ENCODE peak calls at places on chromosomes 12 and 14, in four cellular contexts. One of them, this sample, is unnamed.

GRCh38 chr12:15982071-15982470 is 70.9 kb downstream of the DERA start:
- DNase-seq in HS-27A: no peak
- DNase-seq in neural progenitor cell: no peak
- DNase-seq in occipital lobe: no peak
- DNase-seq in this sample: no peak

GRCh38 chr14:104440297-104440956 is 139.1 kb upstream of the C14orf180 start:
- DNase-seq in neural progenitor cell: no peak
- DNase-seq in HS-27A: no peak
- DNase-seq in occipital lobe: no peak
- DNase-seq in this sample: no peak

GRCh38 chr14:100031506-100032281 is 33.5 kb upstream of the EVL start:
- DNase-seq in HS-27A: peak; percentile 94
- DNase-seq in occipital lobe: no peak
- DNase-seq in neural progenitor cell: no peak
- DNase-seq in this sample: peak; percentile 80

GRCh38 chr14:90903101-90903500 is 86.9 kb upstream of the TTC7B start:
- DNase-seq in neural progenitor cell: peak; percentile 78
- DNase-seq in HS-27A: peak; percentile 15
- DNase-seq in occipital lobe: no peak
- DNase-seq in this sample: no peak

GRCh38 chr12:118058881-118059644 is 1.9 kb downstream of the WSB2 start:
- DNase-seq in neural progenitor cell: no peak
- DNase-seq in occipital lobe: no peak
- DNase-seq in HS-27A: no peak
- DNase-seq in this sample: no peak

GRCh38 chr12:33605776-33606175 is 166.2 kb upstream of the SYT10 start:
- DNase-seq in HS-27A: no peak
- DNase-seq in neural progenitor cell: peak; percentile 47
- DNase-seq in occipital lobe: no peak
- DNase-seq in this sample: no peak

GRCh38 chr14:61749264-61749663 is 13.0 kb upstream of the SNAPC1 start:
- DNase-seq in occipital lobe: no peak
- DNase-seq in HS-27A: no peak
- DNase-seq in neural progenitor cell: no peak
- DNase-seq in this sample: no peak

GRCh38 chr12:119803391-119803791 is 73.7 kb downstream of the CIT start:
- DNase-seq in occipital lobe: peak; percentile 45
- DNase-seq in neural progenitor cell: peak; percentile 82
- DNase-seq in HS-27A: no peak
- DNase-seq in this sample: no peak

GRCh38 chr14:80930836-80931389 is 10.6 kb downstream of the CEP128 start:
- DNase-seq in HS-27A: peak; percentile 52
- DNase-seq in occipital lobe: no peak
- DNase-seq in neural progenitor cell: no peak
- DNase-seq in this sample: peak; percentile 78

GRCh38 chr12:46109343-46110219 is 119.2 kb upstream of the SCAF11 start:
- DNase-seq in occipital lobe: no peak
- DNase-seq in neural progenitor cell: no peak
- DNase-seq in HS-27A: no peak
- DNase-seq in this sample: no peak

GRCh38 chr12:52477651-52478050 is 4.0 kb upstream of the KRT6C start:
- DNase-seq in neural progenitor cell: no peak
- DNase-seq in occipital lobe: no peak
- DNase-seq in HS-27A: no peak
- DNase-seq in this sample: no peak